ENCODE peak calls at places on chromosomes 16 and 17, in six cellular contexts. O is NCI-H524 treated with DMSO at 0.1 percent for 48 hours; A is amygdala; Q is activated CD4-positive, alpha-beta memory T cell treated with anti-CD3 and anti-CD28 coated beads, Interleukin-2, amount 10 ng/mL, durations not matched to agents 7 days and 5 days; P is CD4-positive, alpha-beta T cell; V is NCI-H1436 treated with DMSO at 0.1 percent for 48 hours. M is an unnamed sample.
A peak's percentile ranks its signal among the peaks of the same experiment; 100 is the strongest.

GRCh38 chr17:42276359-42276608 is at the start of gene STAT5B:
- DNase-seq in O (no peak), A (no peak), V (no peak), Q (peak; percentile 79), P (peak; percentile 72), M (no peak)

GRCh38 chr16:85086347-85087291 is 25.7 kb downstream of the CIBAR2 start:
- DNase-seq in A (no peak), P (peak; percentile 78), O (peak; percentile 62), Q (peak; percentile 78), V (peak; percentile 6), M (peak; percentile 11)

GRCh38 chr17:33874617-33875060 is 380.4 kb upstream of the CCL2 start:
- DNase-seq in A (no peak), V (no peak), Q (no peak), P (no peak), O (no peak), M (no peak)

GRCh38 chr17:57853695-57854094 is 3.9 kb upstream of the MRPS23 start:
- DNase-seq in P (no peak), A (no peak), O (no peak), Q (no peak), V (no peak), M (no peak)

GRCh38 chr17:36566081-36566480 is 21.4 kb downstream of the GGNBP2 start:
- DNase-seq in P (no peak), A (no peak), V (no peak), O (no peak), Q (no peak), M (no peak)

GRCh38 chr16:89118361-89119061 is 24.9 kb downstream of the ACSF3 start:
- DNase-seq in V (no peak), A (no peak), P (no peak), Q (no peak), O (no peak), M (no peak)

GRCh38 chr16:28219283-28219682 is 7.5 kb upstream of the XPO6 start:
- DNase-seq in O (no peak), Q (no peak), V (no peak), P (no peak), A (no peak), M (no peak)

GRCh38 chr16:49620158-49620867 is 235.6 kb downstream of the ZNF423 start:
- DNase-seq in P (no peak), O (no peak), V (no peak), A (no peak), Q (no peak), M (no peak)

GRCh38 chr16:86073763-86074493 is 175.0 kb downstream of the IRF8 start:
- DNase-seq in P (no peak), V (no peak), O (no peak), Q (no peak), A (no peak), M (no peak)

GRCh38 chr16:85480727-85481101 is 132.4 kb upstream of the GSE1 start:
- DNase-seq in O (peak; percentile 86), A (no peak), V (no peak), P (no peak), Q (no peak), M (no peak)

GRCh38 chr17:72432143-72432604 is 311.4 kb downstream of the SOX9 start:
- DNase-seq in V (no peak), Q (no peak), P (no peak), A (no peak), O (peak; percentile 34), M (peak; percentile 46)

GRCh38 chr17:1241904-1242303 is 28.3 kb upstream of the BHLHA9 start:
- DNase-seq in V (peak; percentile 32), P (no peak), Q (no peak), A (no peak), O (peak; percentile 70), M (no peak)

GRCh38 chr17:16371742-16372141 is 9.1 kb upstream of the UBB start:
- DNase-seq in V (peak; percentile 5), Q (no peak), A (no peak), P (no peak), O (no peak), M (peak; percentile 80)

GRCh38 chr16:85555549-85556455 is 57.3 kb upstream of the GSE1 start:
- DNase-seq in A (no peak), Q (peak; percentile 40), V (no peak), P (no peak), O (no peak), M (no peak)

GRCh38 chr17:4565209-4566141 is 5.1 kb upstream of the GGT6 start:
- DNase-seq in O (peak; percentile 46), Q (peak; percentile 59), V (peak; percentile 71), P (no peak), A (no peak), M (peak; percentile 65)

GRCh38 chr17:73325527-73325842 is 13.7 kb upstream of the CDC42EP4 start:
- DNase-seq in P (no peak), V (no peak), A (no peak), Q (no peak), O (no peak), M (no peak)

GRCh38 chr16:165218-165538 is 600 bp upstream of the HBM start:
- DNase-seq in A (no peak), P (no peak), Q (no peak), V (no peak), O (no peak), M (no peak)

GRCh38 chr17:77824780-77825280 is 133.7 kb upstream of the TNRC6C start:
- DNase-seq in P (no peak), V (no peak), Q (no peak), O (no peak), A (no peak), M (no peak)

GRCh38 chr17:75631353-75631752 is 1.9 kb upstream of the SMIM5 start:
- DNase-seq in O (no peak), Q (no peak), V (no peak), A (no peak), P (no peak), M (no peak)

GRCh38 chr17:44556114-44556853 is 1.0 kb upstream of the FZD2 start:
- DNase-seq in P (no peak), O (no peak), A (no peak), V (peak; percentile 18), Q (no peak), M (no peak)

GRCh38 chr16:20396846-20397467 is 7.6 kb downstream of the PDILT start:
- DNase-seq in P (no peak), A (no peak), Q (no peak), V (no peak), O (no peak), M (no peak)

GRCh38 chr17:10875984-10876555 is 38.2 kb upstream of the PIRT start:
- DNase-seq in V (no peak), A (no peak), P (no peak), Q (peak; percentile 18), O (no peak), M (peak; percentile 10)

GRCh38 chr16:10552998-10553491 is 27.4 kb downstream of the EMP2 start:
- DNase-seq in Q (peak; percentile 29), O (no peak), V (no peak), A (no peak), P (peak; percentile 36), M (no peak)

GRCh38 chr17:65535777-65536572 is 25.5 kb downstream of the AXIN2 start:
- DNase-seq in Q (no peak), A (no peak), P (no peak), O (no peak), V (no peak), M (no peak)

GRCh38 chr16:57061084-57061905 is 31.1 kb upstream of the CPNE2 start:
- DNase-seq in Q (no peak), V (no peak), A (no peak), P (no peak), O (peak; percentile 39), M (no peak)

GRCh38 chr17:4986403-4986802 is 1.1 kb downstream of the CAMTA2 start:
- DNase-seq in Q (peak; percentile 21), V (no peak), O (no peak), P (no peak), A (no peak), M (no peak)